ENCODE peak calls at places on chromosomes 13 and 19, in eight cellular contexts. W is frontal cortex; M is activated T-helper 1 cell treated with anti-CD3 and anti-CD28 coated beads, Interleukin-2, amount 50 U/mL, for 16 hours; N is NCI-H2171 treated with DMSO at 0.1 percent for 48 hours; Z is SJSA1; P is T-helper 17 cell; H is CD8-positive, alpha-beta T cell; S is RPMI7951. O is an unnamed sample.

GRCh38 chr13:72204291-72204690 is 337.3 kb upstream of the DACH1 start:
- DNase-seq in W (no peak), M (no peak), N (peak; percentile 23), Z (no peak), P (no peak), H (no peak), S (peak; percentile 73), O (no peak)

GRCh38 chr19:38647368-38647965 is at the start of gene ACTN4:
- DNase-seq in W (peak; percentile 96), M (peak; percentile 100), N (peak; percentile 94), Z (peak; percentile 98), P (peak; percentile 100), H (peak; percentile 100), S (peak; percentile 95), O (peak; percentile 87)

GRCh38 chr19:38537071-38537847 is 80.5 kb downstream of the MAP4K1 start:
- DNase-seq in W (no peak), M (no peak), N (no peak), Z (no peak), P (no peak), H (no peak), S (no peak), O (no peak)

GRCh38 chr19:2495130-2495641 is 19.3 kb downstream of the GADD45B start:
- DNase-seq in W (peak; percentile 77), M (no peak), N (no peak), Z (peak; percentile 89), P (no peak), H (no peak), S (peak; percentile 82), O (no peak)

GRCh38 chr13:46492946-46493345 is 60.0 kb upstream of the LRCH1 start:
- DNase-seq in W (peak; percentile 49), M (no peak), N (peak; percentile 24), Z (no peak), P (no peak), H (no peak), S (peak; percentile 35), O (peak; percentile 14)

GRCh38 chr13:110938662-110939421 is 24.0 kb upstream of the ANKRD10 start:
- DNase-seq in W (no peak), M (no peak), N (no peak), Z (no peak), P (no peak), H (no peak), S (no peak), O (no peak)

GRCh38 chr13:39976481-39976880 is 321.0 kb downstream of the COG6 start:
- DNase-seq in W (no peak), M (no peak), N (no peak), Z (no peak), P (no peak), H (no peak), S (no peak), O (no peak)

GRCh38 chr13:99517577-99517976 is 16.3 kb downstream of the TM9SF2 start:
- DNase-seq in W (no peak), M (no peak), N (no peak), Z (no peak), P (no peak), H (no peak), S (no peak), O (no peak)

GRCh38 chr13:110034031-110034430 is 247.6 kb upstream of the IRS2 start:
- DNase-seq in W (no peak), M (no peak), N (no peak), Z (no peak), P (no peak), H (no peak), S (no peak), O (no peak)

GRCh38 chr13:48078251-48078656 is 16.6 kb downstream of the MED4 start:
- DNase-seq in W (no peak), M (no peak), N (peak; percentile 36), Z (no peak), P (no peak), H (no peak), S (no peak), O (no peak)

GRCh38 chr19:13619203-13619632 is 112.9 kb upstream of the CACNA1A start:
- DNase-seq in W (no peak), M (no peak), N (no peak), Z (no peak), P (no peak), H (no peak), S (no peak), O (no peak)

GRCh38 chr13:99506632-99507031 is 5.4 kb downstream of the TM9SF2 start:
- DNase-seq in W (no peak), M (no peak), N (no peak), Z (peak; percentile 47), P (no peak), H (no peak), S (no peak), O (no peak)

GRCh38 chr13:43786766-43787517 is at the start of gene ENOX1:
- DNase-seq in W (peak; percentile 76), M (no peak), N (peak; percentile 91), Z (peak; percentile 63), P (no peak), H (no peak), S (peak; percentile 67), O (peak; percentile 76)

GRCh38 chr19:995051-995827 is 5.0 kb upstream of the GRIN3B start:
- DNase-seq in W (no peak), M (no peak), N (peak; percentile 55), Z (no peak), P (no peak), H (no peak), S (peak; percentile 87), O (no peak)

GRCh38 chr19:44315883-44316282 is 11.1 kb upstream of the ZNF235 start:
- DNase-seq in W (no peak), M (no peak), N (no peak), Z (no peak), P (no peak), H (no peak), S (no peak), O (no peak)

GRCh38 chr13:52782486-52783448 is 43.1 kb upstream of the CNMD start:
- DNase-seq in W (no peak), M (no peak), N (no peak), Z (no peak), P (no peak), H (no peak), S (no peak), O (no peak)

GRCh38 chr19:11195169-11195568 is 2.2 kb downstream of the KANK2 start:
- DNase-seq in W (no peak), M (no peak), N (no peak), Z (peak; percentile 87), P (no peak), H (no peak), S (peak; percentile 61), O (no peak)

GRCh38 chr19:45440873-45441654 is 17.3 kb upstream of the ERCC1 start:
- DNase-seq in W (no peak), M (no peak), N (no peak), Z (no peak), P (no peak), H (no peak), S (peak; percentile 44), O (peak; percentile 51)

GRCh38 chr13:20393273-20394235 is 132.1 kb downstream of the CRYL1 start:
- DNase-seq in W (no peak), M (no peak), N (no peak), Z (no peak), P (no peak), H (no peak), S (peak; percentile 1), O (no peak)

GRCh38 chr19:18672606-18673337 is 10.7 kb upstream of the CRTC1 start:
- DNase-seq in W (no peak), M (no peak), N (no peak), Z (no peak), P (no peak), H (no peak), S (peak; percentile 25), O (no peak)

GRCh38 chr13:110593430-110594130 is 21.8 kb upstream of the NAXD start:
- DNase-seq in W (peak; percentile 62), M (no peak), N (peak; percentile 40), Z (no peak), P (no peak), H (no peak), S (peak; percentile 62), O (peak; percentile 38)

GRCh38 chr13:65468628-65469027 is 1761.5 kb downstream of the PCDH9 start:
- DNase-seq in W (no peak), M (no peak), N (no peak), Z (no peak), P (no peak), H (no peak), S (no peak), O (no peak)